ENCODE peak calls at places on chromosome 2, in six cellular contexts. One of them, this sample, is unnamed.
A peak's percentile ranks its signal among the peaks of the same experiment; 100 is the strongest.

GRCh38 chr2:9885036-9885684 is 41.9 kb downstream of the TAF1B start:
- DNase-seq in AG04449: no peak
- DNase-seq in IMR-90: peak; percentile 59
- DNase-seq in nephron progenitor cell: no peak
- DNase-seq in colonic mucosa: no peak
- DNase-seq in mammary epithelial cell: peak; percentile 19
- DNase-seq in this sample: peak; percentile 33

GRCh38 chr2:134460583-134460998 is 206.7 kb downstream of the MGAT5 start:
- DNase-seq in AG04449: no peak
- DNase-seq in IMR-90: peak; percentile 47
- DNase-seq in nephron progenitor cell: peak; percentile 63
- DNase-seq in colonic mucosa: peak; percentile 34
- DNase-seq in mammary epithelial cell: peak; percentile 60
- DNase-seq in this sample: peak; percentile 68

GRCh38 chr2:127225186-127225960 is 5.3 kb upstream of the CYP27C1 start:
- DNase-seq in AG04449: peak; percentile 54
- DNase-seq in IMR-90: peak; percentile 72
- DNase-seq in nephron progenitor cell: no peak
- DNase-seq in colonic mucosa: no peak
- DNase-seq in mammary epithelial cell: no peak
- DNase-seq in this sample: peak; percentile 37

GRCh38 chr2:60424233-60424632 is 129.2 kb downstream of the BCL11A start:
- DNase-seq in AG04449: no peak
- DNase-seq in IMR-90: no peak
- DNase-seq in nephron progenitor cell: no peak
- DNase-seq in colonic mucosa: no peak
- DNase-seq in mammary epithelial cell: no peak
- DNase-seq in this sample: no peak

GRCh38 chr2:150097891-150098595 is 389.4 kb downstream of the RND3 start:
- DNase-seq in AG04449: no peak
- DNase-seq in IMR-90: peak; percentile 59
- DNase-seq in nephron progenitor cell: no peak
- DNase-seq in colonic mucosa: no peak
- DNase-seq in mammary epithelial cell: peak; percentile 36
- DNase-seq in this sample: no peak

GRCh38 chr2:84247532-84247931 is 211.5 kb downstream of the SUCLG1 start:
- DNase-seq in AG04449: no peak
- DNase-seq in IMR-90: no peak
- DNase-seq in nephron progenitor cell: no peak
- DNase-seq in colonic mucosa: no peak
- DNase-seq in mammary epithelial cell: peak; percentile 84
- DNase-seq in this sample: no peak

GRCh38 chr2:151251012-151251411 is 10.7 kb downstream of the RBM43 start:
- DNase-seq in AG04449: peak; percentile 78
- DNase-seq in IMR-90: peak; percentile 92
- DNase-seq in nephron progenitor cell: no peak
- DNase-seq in colonic mucosa: no peak
- DNase-seq in mammary epithelial cell: peak; percentile 63
- DNase-seq in this sample: peak; percentile 67

GRCh38 chr2:33672389-33672788 is 73.3 kb upstream of the FAM98A start:
- DNase-seq in AG04449: no peak
- DNase-seq in IMR-90: no peak
- DNase-seq in nephron progenitor cell: no peak
- DNase-seq in colonic mucosa: no peak
- DNase-seq in mammary epithelial cell: no peak
- DNase-seq in this sample: no peak

GRCh38 chr2:60468390-60469085 is 84.9 kb downstream of the BCL11A start:
- DNase-seq in AG04449: no peak
- DNase-seq in IMR-90: peak; percentile 57
- DNase-seq in nephron progenitor cell: no peak
- DNase-seq in colonic mucosa: peak; percentile 13
- DNase-seq in mammary epithelial cell: peak; percentile 49
- DNase-seq in this sample: peak; percentile 68

GRCh38 chr2:23904692-23905091 is 22.2 kb downstream of the ATAD2B start:
- DNase-seq in AG04449: no peak
- DNase-seq in IMR-90: peak; percentile 76
- DNase-seq in nephron progenitor cell: no peak
- DNase-seq in colonic mucosa: no peak
- DNase-seq in mammary epithelial cell: no peak
- DNase-seq in this sample: no peak

DNA sequence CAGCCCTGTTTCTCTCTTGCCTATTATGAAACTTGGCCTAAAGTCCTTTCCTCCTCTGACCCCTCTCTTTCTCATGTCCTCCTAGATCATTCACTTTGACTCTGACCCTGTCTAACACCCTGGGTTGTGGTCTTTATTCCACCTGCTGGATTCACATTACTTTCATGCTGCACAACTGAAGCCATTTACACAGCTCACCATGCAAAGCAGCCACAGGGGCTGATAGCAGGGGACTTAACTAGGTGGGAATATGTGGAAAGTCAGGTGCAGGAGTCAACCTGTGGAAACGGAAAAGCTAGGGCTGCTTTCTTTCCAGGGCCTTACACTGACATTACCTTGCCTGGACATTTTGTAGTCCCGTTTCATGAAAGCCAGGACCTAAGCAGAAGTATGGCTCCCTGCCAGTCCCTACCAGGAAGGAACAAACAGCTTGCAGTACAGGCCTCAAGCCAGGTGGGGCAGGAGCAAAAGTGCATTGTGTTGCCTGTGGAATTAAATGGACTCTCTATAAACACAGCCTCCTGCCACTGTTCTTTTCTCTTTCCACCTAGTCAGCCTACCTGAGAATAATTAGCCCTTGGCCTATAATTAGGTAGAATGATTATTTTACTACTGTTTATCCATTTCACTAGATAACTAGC is 11.8 kb downstream of the MAPRE3 start:
- DNase-seq in AG04449: no peak
- DNase-seq in IMR-90: peak; percentile 36
- DNase-seq in nephron progenitor cell: no peak
- DNase-seq in colonic mucosa: peak; percentile 87
- DNase-seq in mammary epithelial cell: peak; percentile 33
- DNase-seq in this sample: peak; percentile 41
- TF ChIP-seq CTCF in AG04449: no peak
- TF ChIP-seq CTCF in IMR-90: no peak
- TF ChIP-seq CTCF in nephron progenitor cell: peak; percentile 11
- TF ChIP-seq CTCF in colonic mucosa: peak; percentile 39
- TF ChIP-seq CTCF in mammary epithelial cell: peak; percentile 49
- TF ChIP-seq CTCF in this sample: no peak

GRCh38 chr2:53567073-53567472 is 200.5 kb upstream of the CHAC2 start:
- DNase-seq in AG04449: no peak
- DNase-seq in IMR-90: no peak
- DNase-seq in nephron progenitor cell: no peak
- DNase-seq in colonic mucosa: no peak
- DNase-seq in mammary epithelial cell: no peak
- DNase-seq in this sample: no peak

GRCh38 chr2:53568463-53568862 is 199.1 kb upstream of the CHAC2 start:
- DNase-seq in AG04449: no peak
- DNase-seq in IMR-90: peak; percentile 5
- DNase-seq in nephron progenitor cell: no peak
- DNase-seq in colonic mucosa: no peak
- DNase-seq in mammary epithelial cell: no peak
- DNase-seq in this sample: no peak

GRCh38 chr2:53575606-53576360 is 191.8 kb upstream of the CHAC2 start:
- DNase-seq in AG04449: no peak
- DNase-seq in IMR-90: peak; percentile 11
- DNase-seq in nephron progenitor cell: no peak
- DNase-seq in colonic mucosa: no peak
- DNase-seq in mammary epithelial cell: no peak
- DNase-seq in this sample: no peak

GRCh38 chr2:53572696-53573095 is 194.9 kb upstream of the CHAC2 start:
- DNase-seq in AG04449: no peak
- DNase-seq in IMR-90: no peak
- DNase-seq in nephron progenitor cell: no peak
- DNase-seq in colonic mucosa: no peak
- DNase-seq in mammary epithelial cell: no peak
- DNase-seq in this sample: no peak

GRCh38 chr2:53569957-53570727 is 197.5 kb upstream of the CHAC2 start:
- DNase-seq in AG04449: no peak
- DNase-seq in IMR-90: no peak
- DNase-seq in nephron progenitor cell: no peak
- DNase-seq in colonic mucosa: no peak
- DNase-seq in mammary epithelial cell: peak; percentile 3
- DNase-seq in this sample: no peak
- TF ChIP-seq CTCF in AG04449: no peak
- TF ChIP-seq CTCF in IMR-90: no peak
- TF ChIP-seq CTCF in nephron progenitor cell: no peak
- TF ChIP-seq CTCF in colonic mucosa: no peak
- TF ChIP-seq CTCF in mammary epithelial cell: no peak
- TF ChIP-seq CTCF in this sample: no peak

GRCh38 chr2:45458909-45459563 is 152.0 kb downstream of the SRBD1 start:
- DNase-seq in AG04449: no peak
- DNase-seq in IMR-90: peak; percentile 64
- DNase-seq in nephron progenitor cell: no peak
- DNase-seq in colonic mucosa: peak; percentile 49
- DNase-seq in mammary epithelial cell: peak; percentile 60
- DNase-seq in this sample: peak; percentile 46
- TF ChIP-seq CTCF in AG04449: no peak
- TF ChIP-seq CTCF in IMR-90: no peak
- TF ChIP-seq CTCF in nephron progenitor cell: no peak
- TF ChIP-seq CTCF in colonic mucosa: no peak
- TF ChIP-seq CTCF in mammary epithelial cell: no peak
- TF ChIP-seq CTCF in this sample: no peak

DNA sequence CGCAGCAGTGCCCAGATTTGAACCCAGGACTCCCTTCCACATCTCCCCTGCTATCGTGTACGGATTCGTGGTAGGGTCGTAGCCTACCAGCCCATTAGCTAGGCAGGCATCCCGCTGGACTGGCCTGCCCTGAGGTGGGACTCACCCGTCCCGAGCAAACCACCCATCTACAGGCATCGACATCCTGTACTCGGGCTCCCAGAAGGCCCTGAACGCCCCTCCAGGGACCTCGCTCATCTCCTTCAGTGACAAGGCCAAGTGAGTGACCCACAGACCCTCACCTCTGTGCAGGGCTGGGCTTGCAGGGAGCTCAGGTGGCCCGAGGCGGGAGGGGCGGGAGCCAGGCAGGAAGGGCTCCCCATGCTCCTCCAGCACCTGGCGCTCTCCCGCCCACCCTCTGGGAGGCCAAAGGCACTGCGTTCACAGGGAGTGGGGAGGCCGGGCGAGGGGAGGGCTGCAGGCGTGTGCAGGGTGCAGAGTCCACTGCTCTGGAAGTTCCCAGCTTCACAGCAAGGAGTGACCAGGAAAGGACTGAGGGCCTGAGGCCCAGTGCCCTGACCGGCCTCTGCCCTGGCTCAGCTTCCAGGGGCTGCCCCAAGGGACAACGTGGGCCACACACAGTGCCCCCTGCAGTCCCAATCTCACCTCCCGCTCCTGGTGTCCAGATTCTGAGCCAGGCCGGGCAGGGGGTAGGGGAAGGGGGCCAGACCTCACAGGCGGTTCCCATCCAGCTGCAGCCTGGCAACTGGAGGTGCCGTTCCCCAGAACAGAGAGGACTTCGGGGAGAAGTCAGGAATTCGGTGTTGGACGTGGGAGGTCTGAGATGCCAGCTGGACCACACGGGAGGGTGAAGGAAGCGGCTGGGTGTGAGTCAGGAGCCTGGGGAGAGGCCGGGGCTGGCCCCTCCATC is 5.4 kb downstream of the AGXT start:
- DNase-seq in AG04449: no peak
- DNase-seq in IMR-90: peak; percentile 8
- DNase-seq in nephron progenitor cell: peak; percentile 36
- DNase-seq in colonic mucosa: peak; percentile 71
- DNase-seq in mammary epithelial cell: no peak
- DNase-seq in this sample: peak; percentile 8
- TF ChIP-seq CTCF in AG04449: no peak
- TF ChIP-seq CTCF in IMR-90: no peak
- TF ChIP-seq CTCF in nephron progenitor cell: no peak
- TF ChIP-seq CTCF in colonic mucosa: no peak
- TF ChIP-seq CTCF in mammary epithelial cell: no peak
- TF ChIP-seq CTCF in this sample: no peak

DNA sequence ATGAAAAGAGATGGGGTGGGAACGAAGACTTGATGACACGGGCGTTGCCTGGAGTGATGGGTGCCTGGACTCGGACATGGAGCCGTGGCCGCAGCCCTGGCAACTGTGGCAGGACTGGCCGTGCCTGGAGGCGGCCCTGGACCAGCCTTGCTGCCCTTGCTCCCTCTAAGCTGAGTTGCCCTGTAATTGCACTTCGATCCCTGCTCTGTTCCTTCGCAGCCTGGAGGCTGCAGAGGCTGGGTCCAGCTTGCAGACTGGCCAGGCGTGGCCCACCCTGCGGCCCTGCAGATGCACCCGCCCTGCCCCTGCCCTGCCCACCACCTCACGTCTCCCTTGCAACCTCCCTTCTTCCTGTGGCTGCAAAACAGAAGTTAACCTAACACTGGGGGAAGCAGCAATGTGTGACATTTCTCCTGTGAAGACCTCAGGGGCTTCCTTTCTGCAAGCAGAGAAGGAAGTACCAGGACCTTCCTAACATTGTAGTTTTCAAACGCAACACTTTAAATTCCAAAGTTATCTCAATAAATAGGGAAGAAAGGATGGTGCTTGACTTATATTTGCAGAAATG is 174.6 kb upstream of the TPO start:
- DNase-seq in AG04449: no peak
- DNase-seq in IMR-90: no peak
- DNase-seq in nephron progenitor cell: no peak
- DNase-seq in colonic mucosa: no peak
- DNase-seq in mammary epithelial cell: no peak
- DNase-seq in this sample: no peak
- TF ChIP-seq CTCF in AG04449: no peak
- TF ChIP-seq CTCF in IMR-90: no peak
- TF ChIP-seq CTCF in nephron progenitor cell: no peak
- TF ChIP-seq CTCF in colonic mucosa: no peak
- TF ChIP-seq CTCF in mammary epithelial cell: no peak
- TF ChIP-seq CTCF in this sample: no peak

DNA sequence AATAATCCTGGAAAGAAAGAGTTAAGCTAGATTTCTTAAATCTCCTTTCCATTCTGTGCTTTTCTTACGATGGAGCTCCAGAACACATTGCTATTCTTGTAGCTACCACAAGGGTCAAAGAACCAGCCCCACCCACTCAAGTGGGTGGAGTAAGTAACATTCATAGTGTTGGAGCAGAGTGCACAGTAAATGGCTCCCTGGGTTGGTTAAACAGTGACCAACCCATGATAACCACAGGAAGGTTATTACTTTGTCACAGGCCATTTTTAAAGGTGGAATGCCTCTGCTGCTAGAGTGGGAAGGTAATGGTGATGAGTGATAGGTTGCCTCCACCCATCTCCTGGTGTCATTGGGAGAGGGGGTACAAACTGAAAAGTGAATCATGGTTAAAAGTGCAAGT is 13.9 kb downstream of the ARPC2 start:
- DNase-seq in AG04449: no peak
- DNase-seq in IMR-90: peak; percentile 42
- DNase-seq in nephron progenitor cell: no peak
- DNase-seq in colonic mucosa: peak; percentile 82
- DNase-seq in mammary epithelial cell: peak; percentile 48
- DNase-seq in this sample: peak; percentile 42
- TF ChIP-seq CTCF in AG04449: no peak
- TF ChIP-seq CTCF in IMR-90: no peak
- TF ChIP-seq CTCF in nephron progenitor cell: no peak
- TF ChIP-seq CTCF in colonic mucosa: peak; percentile 48
- TF ChIP-seq CTCF in mammary epithelial cell: peak; percentile 23
- TF ChIP-seq CTCF in this sample: peak; percentile 11